ENCODE peak calls at places on chromosomes 5 and 9, in four cellular contexts. K is A549, T is K562, V is HepG2. P is an unnamed sample.

GRCh38 chr5:73591102-73591695 is 25.7 kb downstream of the UTP15 start:
- DNase-seq in V (peak), K (peak), T (peak), P (peak)

GRCh38 chr5:174910245-174910737 is 185.9 kb downstream of the MSX2 start:
- DNase-seq in T (peak), K (peak), V (peak), P (peak)

GRCh38 chr9:4905135-4905490 is 80.0 kb upstream of the JAK2 start:
- DNase-seq in V (no peak), K (no peak), T (no peak), P (no peak)

GRCh38 chr5:37208883-37209808 is 40.0 kb downstream of the CPLANE1 start:
- DNase-seq in V (no peak), T (no peak), K (no peak), P (no peak)

GRCh38 chr5:173772407-173773059 is 115.6 kb upstream of the CPEB4 start:
- DNase-seq in T (no peak), K (no peak), V (no peak), P (no peak)

GRCh38 chr5:14739538-14739937 is 75.0 kb downstream of the OTULIN start:
- DNase-seq in T (no peak), K (no peak), V (no peak), P (no peak)

GRCh38 chr9:127300886-127301447 is 36.4 kb downstream of the GARNL3 start:
- DNase-seq in V (no peak), K (no peak), T (no peak), P (no peak)

GRCh38 chr9:133237271-133237731 is 28.3 kb upstream of the OBP2B start:
- DNase-seq in K (no peak), V (no peak), T (no peak), P (no peak)

GRCh38 chr5:135203593-135204036 is 169.6 kb upstream of the PITX1 start:
- DNase-seq in T (peak), V (peak), K (peak), P (no peak)

DNA sequence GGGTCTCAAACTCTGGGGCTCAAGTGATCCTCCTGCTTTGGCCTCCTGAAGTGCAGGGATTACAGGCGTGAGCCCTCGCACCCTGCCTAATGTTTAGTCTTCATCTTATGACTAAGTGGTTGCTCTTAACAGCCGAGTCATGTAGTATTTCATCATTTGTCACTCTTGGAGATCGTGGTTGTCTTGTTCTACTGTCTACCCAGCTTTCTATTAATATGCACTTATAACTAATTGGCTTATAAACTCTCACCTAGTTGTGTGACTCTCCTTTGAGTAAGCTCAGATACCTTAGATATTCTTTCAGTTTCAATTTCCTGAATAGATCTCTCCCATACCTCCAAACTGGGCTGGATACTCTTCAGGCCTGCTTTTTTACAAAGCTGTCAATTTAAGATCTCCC is 19.9 kb downstream of the SLC44A1 start:
- DNase-seq in T (no peak), V (no peak), K (no peak), P (no peak)
- TF ChIP-seq HMGXB4 in T (no peak), V (no peak), K (no peak), P (no peak)

GRCh38 chr9:122780026-122780425 is 8.7 kb upstream of the OR5C1 start:
- DNase-seq in V (no peak), T (no peak), K (no peak), P (no peak)
- TF ChIP-seq HMGXB4 in V (no peak), T (no peak), K (no peak), P (no peak)

DNA sequence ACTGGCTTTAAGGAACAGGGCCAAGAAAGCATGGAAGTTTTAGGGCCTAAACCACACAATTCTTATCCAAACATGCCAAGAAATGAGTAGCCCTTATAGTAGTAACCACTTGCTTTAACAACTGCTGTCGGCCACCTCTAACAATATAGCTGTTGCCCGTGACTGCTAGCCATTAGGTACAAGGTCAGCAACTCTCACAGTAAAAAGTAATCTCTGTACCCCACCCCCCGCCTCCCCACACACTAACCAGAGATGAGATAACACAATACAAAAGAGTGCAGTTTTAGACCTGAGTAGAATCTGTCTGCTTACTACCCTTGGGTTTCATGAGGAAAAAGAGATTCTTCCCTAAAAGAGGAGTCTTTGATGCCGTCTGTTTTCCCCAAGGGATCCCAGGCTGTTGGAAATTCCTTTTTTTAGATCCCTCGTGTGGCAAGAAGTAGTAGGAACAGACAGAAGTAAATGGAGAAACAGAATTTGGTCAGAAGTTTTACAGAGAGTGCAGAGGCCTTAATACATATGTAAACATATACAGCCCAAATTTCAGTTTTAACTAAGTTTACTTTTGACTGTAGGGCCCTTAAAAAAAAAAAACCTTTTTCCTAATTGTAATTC is 94.3 kb downstream of the WDR41 start:
- DNase-seq in T (no peak), K (no peak), V (peak), P (no peak)
- TF ChIP-seq HMGXB4 in T (no peak), K (no peak), V (no peak), P (no peak)

DNA sequence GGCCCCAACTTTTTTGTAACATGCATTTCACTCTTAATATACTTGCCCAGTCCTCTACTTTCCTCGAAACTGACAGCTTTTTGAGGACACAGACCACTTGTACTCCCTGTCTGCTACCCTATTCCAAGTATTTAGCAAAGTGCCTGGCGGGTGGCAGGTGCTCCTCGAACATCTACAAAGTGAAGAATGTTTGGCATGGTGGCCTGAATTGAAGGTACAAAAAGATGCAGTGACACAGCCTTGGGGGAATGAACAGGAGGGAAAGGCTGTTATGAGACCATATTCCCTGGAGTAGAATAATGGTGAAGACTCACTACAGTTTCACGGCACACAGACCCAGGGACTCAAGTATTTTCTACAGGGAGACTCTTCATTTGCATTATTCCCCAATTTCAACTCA is 590.9 kb downstream of the PRELID2 start:
- DNase-seq in K (no peak), V (no peak), T (no peak), P (no peak)
- TF ChIP-seq HMGXB4 in K (no peak), V (no peak), T (no peak), P (no peak)

GRCh38 chr9:137619240-137620090 is 660 bp downstream of the EHMT1 start:
- DNase-seq in K (no peak), V (no peak), T (no peak), P (peak)
- TF ChIP-seq HMGXB4 in K (no peak), V (no peak), T (no peak), P (no peak)

DNA sequence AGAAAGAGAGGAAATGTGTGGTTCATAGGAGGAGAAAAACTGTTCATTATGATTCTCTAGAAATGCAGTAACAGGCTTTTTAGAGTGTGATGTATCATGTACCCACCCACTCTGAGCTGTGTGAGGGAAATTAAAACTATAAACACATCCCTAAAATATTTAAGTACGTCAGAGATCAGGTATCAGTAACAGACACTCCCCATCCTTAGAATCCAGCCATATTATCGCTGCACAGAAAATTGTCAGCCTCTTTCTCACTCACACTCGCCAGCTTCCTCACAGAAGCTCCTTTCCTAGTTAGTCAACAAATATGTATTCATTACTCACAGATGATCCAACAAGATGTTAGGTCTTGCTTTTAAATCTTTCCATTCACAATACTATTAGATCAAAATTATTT is 13.7 kb upstream of the MAST4 start:
- DNase-seq in V (no peak), T (no peak), K (no peak), P (no peak)
- TF ChIP-seq HMGXB4 in V (no peak), T (no peak), K (no peak), P (no peak)

DNA sequence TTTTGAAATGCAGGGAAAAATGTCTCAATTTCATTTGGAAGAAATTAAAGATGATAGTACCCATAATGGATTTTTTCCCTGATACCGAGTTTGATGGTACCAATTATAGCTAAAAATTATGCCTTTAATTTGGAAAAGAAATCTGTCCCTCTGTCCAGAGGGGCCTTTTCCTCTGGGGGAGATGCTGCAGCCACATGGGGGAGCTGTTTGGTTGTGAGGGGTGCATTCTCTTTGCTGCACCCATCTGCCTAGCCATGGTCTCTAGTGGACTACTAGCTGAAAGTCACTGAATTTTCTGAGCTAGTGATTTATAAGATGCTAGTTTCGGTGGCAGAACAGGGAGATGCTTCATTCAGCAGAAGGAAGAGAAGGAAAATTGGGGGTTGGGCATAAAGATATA is 9.6 kb downstream of the SEC61B start:
- DNase-seq in K (peak), V (peak), T (peak), P (peak)
- TF ChIP-seq HMGXB4 in K (no peak), V (no peak), T (no peak), P (no peak)

GRCh38 chr5:35924122-35924949 is 14.1 kb downstream of the CAPSL start:
- DNase-seq in V (no peak), T (no peak), K (no peak), P (no peak)

GRCh38 chr5:35921930-35922329 is 16.5 kb downstream of the CAPSL start:
- DNase-seq in V (no peak), K (no peak), T (no peak), P (no peak)

GRCh38 chr5:35920890-35921289 is 17.5 kb downstream of the CAPSL start:
- DNase-seq in V (no peak), K (peak), T (no peak), P (peak)

GRCh38 chr5:35922468-35922867 is 16.0 kb downstream of the CAPSL start:
- DNase-seq in K (peak), V (no peak), T (no peak), P (no peak)

DNA sequence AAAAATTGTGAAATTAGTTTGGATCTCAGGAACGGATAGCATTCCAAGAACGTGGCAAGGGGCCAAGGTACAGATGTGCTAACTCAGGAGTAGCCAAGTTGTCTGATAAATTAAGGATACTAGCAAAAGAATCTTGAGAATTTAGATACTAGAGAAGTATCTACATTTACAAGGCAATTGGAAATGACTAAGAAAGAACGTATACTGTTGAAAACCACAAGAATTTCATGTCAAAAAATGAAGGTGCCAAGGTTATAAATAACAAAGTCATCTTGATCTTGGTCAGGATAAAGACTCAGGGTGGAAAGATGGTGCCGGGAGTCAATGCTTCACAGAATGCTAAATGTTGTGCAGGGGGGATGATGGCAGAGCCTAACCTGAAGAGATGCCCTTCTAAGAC is 19.2 kb downstream of the CAPSL start:
- DNase-seq in T (no peak), V (no peak), K (no peak), P (no peak)
- TF ChIP-seq HMGXB4 in T (no peak), V (no peak), K (no peak), P (no peak)

GRCh38 chr9:126219166-126219565 is 107.5 kb upstream of the MVB12B start:
- DNase-seq in T (no peak), K (no peak), V (peak), P (no peak)
- TF ChIP-seq HMGXB4 in T (no peak), K (no peak), V (no peak), P (no peak)

P was measured in WTC11.